ENCODE peak calls at places on chromosomes 2 and 18, in nine cellular contexts. A, M, Y, X, H, S, F, I and K are unnamed samples.
A peak's percentile ranks its signal among the peaks of the same experiment; 100 is the strongest.

GRCh38 chr2:119544075-119545031 is at the start of gene CFAP221:
- DNase-seq in A (peak; percentile 79), M (peak; percentile 94), Y (peak; percentile 10), X (no peak), H (peak; percentile 74), S (peak; percentile 37), F (peak; percentile 88), I (peak; percentile 34), K (peak; percentile 72)

GRCh38 chr2:45190481-45190880 is 181.2 kb upstream of the SIX2 start:
- DNase-seq in A (peak; percentile 60), M (peak; percentile 28), Y (no peak), X (no peak), H (no peak), S (no peak), F (peak; percentile 16), I (no peak), K (no peak)

GRCh38 chr2:61658841-61659780 is 121.0 kb upstream of the XPO1 start:
- DNase-seq in A (peak; percentile 68), M (peak; percentile 47), Y (no peak), X (no peak), H (no peak), S (no peak), F (peak; percentile 91), I (no peak), K (peak; percentile 58)

GRCh38 chr2:20758997-20759396 is 63.9 kb downstream of the LDAH start:
- DNase-seq in A (no peak), M (no peak), Y (no peak), X (no peak), H (no peak), S (no peak), F (no peak), I (no peak), K (no peak)

GRCh38 chr18:49017813-49018552 is 67.2 kb upstream of the SMAD7 start:
- DNase-seq in A (no peak), M (peak; percentile 22), Y (no peak), X (no peak), H (no peak), S (no peak), F (no peak), I (no peak), K (no peak)

GRCh38 chr2:227038550-227039189 is 125.3 kb downstream of the COL4A4 start:
- DNase-seq in A (peak; percentile 2), M (no peak), Y (no peak), X (no peak), H (no peak), S (no peak), F (no peak), I (no peak), K (no peak)

GRCh38 chr18:63832470-63832869 is 55.0 kb upstream of the SERPINB2 start:
- DNase-seq in A (no peak), M (no peak), Y (no peak), X (no peak), H (no peak), S (no peak), F (no peak), I (no peak), K (peak; percentile 15)

GRCh38 chr2:228446732-228447131 is 265.2 kb upstream of the SPHKAP start:
- DNase-seq in A (peak; percentile 1), M (no peak), Y (peak; percentile 15), X (no peak), H (no peak), S (peak; percentile 48), F (peak; percentile 4), I (peak; percentile 7), K (no peak)

GRCh38 chr2:178110681-178111080 is 1.6 kb upstream of the RBM45 start:
- DNase-seq in A (no peak), M (no peak), Y (no peak), X (no peak), H (no peak), S (no peak), F (no peak), I (no peak), K (no peak)

GRCh38 chr2:21095178-21095577 is 28.6 kb upstream of the TDRD15 start:
- DNase-seq in A (no peak), M (no peak), Y (no peak), X (no peak), H (no peak), S (no peak), F (no peak), I (no peak), K (no peak)

GRCh38 chr2:8638327-8638726 is 43.5 kb upstream of the ID2 start:
- DNase-seq in A (no peak), M (no peak), Y (no peak), X (no peak), H (no peak), S (no peak), F (peak; percentile 30), I (no peak), K (no peak)

GRCh38 chr2:201414099-201415023 is 36.9 kb downstream of the TRAK2 start:
- DNase-seq in A (peak; percentile 77), M (no peak), Y (no peak), X (no peak), H (no peak), S (no peak), F (no peak), I (no peak), K (peak; percentile 31)

GRCh38 chr2:74474899-74475298 is 2.4 kb upstream of the MRPL53 start:
- DNase-seq in A (no peak), M (peak; percentile 37), Y (no peak), X (no peak), H (no peak), S (no peak), F (peak; percentile 70), I (no peak), K (no peak)
- TF ChIP-seq CTCF in A (peak; percentile 56), M (peak; percentile 45), Y (peak; percentile 31), X (peak; percentile 17), H (peak; percentile 33), S (no peak), F (peak; percentile 52), I (no peak), K (no peak)

GRCh38 chr2:183837157-183837556 is 712.9 kb downstream of the NUP35 start:
- DNase-seq in A (no peak), M (no peak), Y (no peak), X (no peak), H (no peak), S (no peak), F (no peak), I (no peak), K (no peak)

GRCh38 chr2:183838295-183838694 is 714.1 kb downstream of the NUP35 start:
- DNase-seq in A (no peak), M (no peak), Y (no peak), X (no peak), H (no peak), S (no peak), F (no peak), I (no peak), K (no peak)

DNA sequence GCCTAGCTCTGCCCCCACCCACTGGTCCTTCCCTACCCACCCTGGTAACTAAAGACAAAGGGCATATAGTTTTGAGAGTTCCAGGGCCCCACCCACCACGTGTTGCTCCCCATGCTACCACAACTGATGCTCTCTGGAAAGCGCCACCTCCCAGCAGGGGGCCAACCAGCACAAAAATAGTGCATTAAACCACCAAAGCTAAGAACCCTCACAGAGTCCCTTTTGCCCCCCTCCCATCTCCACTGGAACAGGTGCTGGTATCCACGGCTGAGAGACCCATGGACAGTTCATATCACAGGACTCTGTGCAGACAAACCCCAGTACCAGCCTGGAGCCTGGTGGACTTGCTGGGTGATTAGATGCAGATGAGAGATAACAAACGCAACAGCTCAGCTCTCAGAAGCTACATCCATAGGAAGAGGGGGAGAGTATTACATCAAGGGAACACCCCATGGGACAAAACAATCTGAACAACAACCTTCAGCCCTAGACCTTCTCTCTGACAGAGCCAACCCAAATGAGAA is 715.9 kb downstream of the NUP35 start:
- DNase-seq in A (no peak), M (no peak), Y (no peak), X (no peak), H (no peak), S (no peak), F (no peak), I (no peak), K (no peak)
- TF ChIP-seq CTCF in A (no peak), M (no peak), Y (no peak), X (no peak), H (no peak), S (no peak), F (no peak), I (no peak), K (no peak)

DNA sequence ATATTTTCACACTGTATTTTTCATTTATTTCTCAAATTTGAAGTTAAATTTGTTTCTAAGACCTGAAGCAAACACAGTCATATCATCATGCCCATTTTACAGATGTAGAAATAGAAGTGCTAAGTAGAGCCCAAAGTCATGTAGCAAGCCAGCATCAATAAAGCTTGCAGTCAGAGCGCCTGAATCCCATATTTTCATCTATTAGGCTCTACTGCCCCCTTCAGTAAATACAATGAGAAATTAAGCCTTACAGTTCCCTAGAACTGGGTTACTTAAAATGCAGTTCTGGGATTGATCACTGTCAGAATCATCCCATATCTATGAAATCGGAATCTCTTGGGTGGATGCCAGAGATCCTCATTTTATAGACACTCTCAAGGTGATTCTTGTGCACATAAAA is 419.9 kb downstream of the TGIF1 start:
- DNase-seq in A (peak; percentile 76), M (peak; percentile 26), Y (peak; percentile 33), X (peak; percentile 27), H (no peak), S (no peak), F (peak; percentile 74), I (no peak), K (no peak)
- TF ChIP-seq CTCF in A (peak; percentile 61), M (peak; percentile 64), Y (peak; percentile 16), X (peak; percentile 61), H (peak; percentile 49), S (peak; percentile 69), F (peak; percentile 68), I (peak; percentile 48), K (peak; percentile 2)

GRCh38 chr2:241218131-241219029 is 29.9 kb downstream of the ANO7 start:
- DNase-seq in A (peak; percentile 13), M (peak; percentile 88), Y (no peak), X (no peak), H (peak; percentile 58), S (no peak), F (peak; percentile 84), I (no peak), K (peak; percentile 86)
- TF ChIP-seq CTCF in A (peak; percentile 27), M (peak; percentile 26), Y (no peak), X (peak; percentile 14), H (peak; percentile 17), S (peak; percentile 39), F (peak; percentile 29), I (no peak), K (peak; percentile 42)

DNA sequence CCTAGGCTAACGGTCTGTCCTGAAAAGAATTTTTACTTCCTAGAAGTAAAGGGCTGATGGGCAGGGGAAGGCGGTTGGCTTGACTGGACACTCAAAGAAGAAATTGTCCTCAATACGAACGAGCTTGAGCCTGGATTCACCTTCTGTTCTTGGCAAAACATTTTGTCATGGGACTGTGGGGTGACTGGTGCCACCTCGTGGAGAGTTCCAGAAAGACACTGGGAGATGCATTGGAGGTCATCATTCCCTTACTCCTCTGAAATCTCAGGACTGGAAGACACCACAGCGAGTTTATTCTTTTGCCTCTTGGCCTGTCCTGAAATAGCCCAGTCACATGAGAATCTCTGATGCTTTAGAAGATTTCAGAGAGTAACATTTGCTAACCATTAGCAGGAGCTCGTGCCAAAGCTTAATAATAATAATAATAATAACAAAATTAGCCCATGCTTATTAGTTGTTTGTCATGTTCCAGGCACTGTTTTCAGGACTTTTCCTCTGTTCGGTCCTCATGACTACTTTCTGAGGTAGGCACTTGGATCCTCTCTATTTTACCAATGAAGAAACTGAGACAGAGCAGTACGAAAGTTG is 44.5 kb downstream of the TMEM182 start:
- DNase-seq in A (peak; percentile 89), M (peak; percentile 75), Y (peak; percentile 43), X (peak; percentile 27), H (peak; percentile 48), S (peak; percentile 81), F (peak; percentile 71), I (peak; percentile 83), K (peak; percentile 66)
- TF ChIP-seq CTCF in A (peak; percentile 94), M (peak; percentile 80), Y (peak; percentile 82), X (peak; percentile 90), H (peak; percentile 84), S (peak; percentile 73), F (peak; percentile 78), I (peak; percentile 45), K (peak; percentile 76)